ENCODE peak calls at places on chromosome 1, in seven cellular contexts. C, S, I, K, G, D and W are unnamed samples.

GRCh38 chr1:221795400-221795799 is 53.5 kb upstream of the DUSP10 start:
- DNase-seq in C (no peak), S (no peak), I (no peak), K (no peak), G (no peak), D (no peak), W (no peak)

GRCh38 chr1:175802407-175803123 is 59.2 kb upstream of the TNR start:
- DNase-seq in C (no peak), S (no peak), I (no peak), K (no peak), G (no peak), D (no peak), W (no peak)

GRCh38 chr1:67939942-67940341 is 106.7 kb upstream of the GNG12 start:
- DNase-seq in C (no peak), S (no peak), I (no peak), K (no peak), G (no peak), D (no peak), W (no peak)

GRCh38 chr1:30981172-30981571 is 72.6 kb upstream of the SDC3 start:
- DNase-seq in C (no peak), S (no peak), I (no peak), K (no peak), G (no peak), D (no peak), W (no peak)

GRCh38 chr1:15178571-15179484 is 25.3 kb downstream of the TMEM51 start:
- DNase-seq in C (no peak), S (no peak), I (no peak), K (peak), G (peak), D (no peak), W (peak)

GRCh38 chr1:165235158-165235776 is 121.2 kb downstream of the LMX1A start:
- DNase-seq in C (no peak), S (no peak), I (no peak), K (no peak), G (no peak), D (no peak), W (peak)

GRCh38 chr1:243254233-243254926 is 701 bp downstream of the CEP170 start:
- DNase-seq in C (peak), S (no peak), I (peak), K (peak), G (no peak), D (peak), W (peak)

GRCh38 chr1:181416268-181416855 is 67.0 kb upstream of the CACNA1E start:
- DNase-seq in C (no peak), S (no peak), I (no peak), K (no peak), G (no peak), D (no peak), W (no peak)

GRCh38 chr1:9256332-9256731 is 21.8 kb downstream of the H6PD start:
- DNase-seq in C (no peak), S (no peak), I (no peak), K (no peak), G (no peak), D (no peak), W (no peak)

GRCh38 chr1:119968601-119969000 is 72.3 kb upstream of the ADAM30 start:
- DNase-seq in C (no peak), S (no peak), I (no peak), K (no peak), G (no peak), D (no peak), W (no peak)